ENCODE peak calls at places on chromosomes 4 and X, in four cellular contexts. Z, M, L and T are unnamed samples.

GRCh38 chr4:158763462-158763861 is 5.4 kb upstream of the FNIP2 start:
- DNase-seq in Z (no peak), M (no peak), L (no peak), T (no peak)

GRCh38 chr4:83568057-83568456 is 32.1 kb downstream of the GPAT3 start:
- DNase-seq in L (no peak), M (no peak), Z (no peak), T (no peak)

GRCh38 chrX:150465326-150465725 is 102.2 kb downstream of the MAMLD1 start:
- DNase-seq in L (no peak), Z (no peak), M (no peak), T (no peak)

GRCh38 chr4:2127609-2128300 is 68.6 kb downstream of the NAT8L start:
- DNase-seq in Z (no peak), M (no peak), L (no peak), T (no peak)

GRCh38 chr4:4461850-4462249 is 74.9 kb downstream of the NSG1 start:
- DNase-seq in L (peak), Z (no peak), M (no peak), T (no peak)

GRCh38 chrX:134074151-134074550 is 88.8 kb upstream of the GPC3 start:
- DNase-seq in M (peak), L (no peak), Z (no peak), T (no peak)

GRCh38 chr4:30396772-30397475 is 323.2 kb upstream of the PCDH7 start:
- DNase-seq in M (peak), L (no peak), Z (no peak), T (no peak)

GRCh38 chrX:132023896-132024386 is 839 bp downstream of the STK26 start:
- DNase-seq in L (no peak), Z (peak), M (no peak), T (no peak)

GRCh38 chrX:147912093-147912801 is 528 bp downstream of the FMR1 start:
- DNase-seq in Z (peak), L (no peak), M (peak), T (no peak)

GRCh38 chr4:8465615-8466611 is 25.3 kb downstream of the TRMT44 start:
- DNase-seq in M (no peak), L (no peak), Z (no peak), T (no peak)

GRCh38 chr4:186624951-186625350 is 69.6 kb upstream of the MTNR1A start:
- DNase-seq in L (no peak), M (no peak), Z (no peak), T (peak)

GRCh38 chr4:162229670-162230069 is 65.9 kb upstream of the FSTL5 start:
- DNase-seq in Z (peak), L (no peak), M (no peak), T (no peak)

GRCh38 chrX:141278306-141278705 is 36.0 kb upstream of the SPANXC start:
- DNase-seq in M (peak), L (no peak), Z (no peak), T (peak)

GRCh38 chrX:71619193-71619592 is 882 bp upstream of the CXCR3 start:
- DNase-seq in Z (no peak), M (no peak), L (no peak), T (no peak)

GRCh38 chr4:16250665-16251365 is 24.5 kb upstream of the TAPT1 start:
- DNase-seq in Z (no peak), M (no peak), L (peak), T (no peak)

GRCh38 chr4:56156141-56156540 is 207.4 kb downstream of the CEP135 start:
- DNase-seq in Z (no peak), M (no peak), L (no peak), T (no peak)

GRCh38 chrX:56231706-56232105 is 450 bp upstream of the KLF8 start:
- DNase-seq in Z (no peak), M (no peak), L (no peak), T (no peak)